ENCODE peak calls at places on chromosome X, in nine cellular contexts. One of them, this sample, is unnamed.

GRCh38 chrX:66633541-66633940 is 5.3 kb downstream of the EDA2R start:
- DNase-seq in AML-193: no peak
- DNase-seq in stimulated activated CD4-positive, alpha-beta T cell treated with anti-CD3 and anti-CD28 coated beads, Interleukin-1b, Interleukin-23, amount 100 ng/mL, for 24 hours: no peak
- DNase-seq in naive thymus-derived CD4-positive, alpha-beta T cell: no peak
- DNase-seq in upper lobe of right lung: no peak
- DNase-seq in T47D: no peak
- DNase-seq in left cardiac atrium: no peak
- DNase-seq in amniotic stem cell: peak; percentile 15
- DNase-seq in mammary epithelial cell: peak; percentile 60
- DNase-seq in this sample: no peak

GRCh38 chrX:39318497-39319343 is 517.5 kb downstream of the MID1IP1 start:
- DNase-seq in AML-193: no peak
- DNase-seq in stimulated activated CD4-positive, alpha-beta T cell treated with anti-CD3 and anti-CD28 coated beads, Interleukin-1b, Interleukin-23, amount 100 ng/mL, for 24 hours: no peak
- DNase-seq in naive thymus-derived CD4-positive, alpha-beta T cell: no peak
- DNase-seq in upper lobe of right lung: no peak
- DNase-seq in T47D: no peak
- DNase-seq in left cardiac atrium: no peak
- DNase-seq in amniotic stem cell: no peak
- DNase-seq in mammary epithelial cell: no peak
- DNase-seq in this sample: no peak

GRCh38 chrX:8724176-8724757 is 7.7 kb downstream of the ANOS1 start:
- DNase-seq in AML-193: no peak
- DNase-seq in stimulated activated CD4-positive, alpha-beta T cell treated with anti-CD3 and anti-CD28 coated beads, Interleukin-1b, Interleukin-23, amount 100 ng/mL, for 24 hours: no peak
- DNase-seq in naive thymus-derived CD4-positive, alpha-beta T cell: no peak
- DNase-seq in upper lobe of right lung: no peak
- DNase-seq in T47D: no peak
- DNase-seq in left cardiac atrium: no peak
- DNase-seq in amniotic stem cell: no peak
- DNase-seq in mammary epithelial cell: no peak
- DNase-seq in this sample: no peak

GRCh38 chrX:39816871-39817731 is 280.7 kb downstream of the BCOR start:
- DNase-seq in AML-193: no peak
- DNase-seq in stimulated activated CD4-positive, alpha-beta T cell treated with anti-CD3 and anti-CD28 coated beads, Interleukin-1b, Interleukin-23, amount 100 ng/mL, for 24 hours: no peak
- DNase-seq in naive thymus-derived CD4-positive, alpha-beta T cell: no peak
- DNase-seq in upper lobe of right lung: no peak
- DNase-seq in T47D: no peak
- DNase-seq in left cardiac atrium: no peak
- DNase-seq in amniotic stem cell: no peak
- DNase-seq in mammary epithelial cell: no peak
- DNase-seq in this sample: no peak

GRCh38 chrX:23756165-23756564 is 13.1 kb upstream of the ACOT9 start:
- DNase-seq in AML-193: peak; percentile 30
- DNase-seq in stimulated activated CD4-positive, alpha-beta T cell treated with anti-CD3 and anti-CD28 coated beads, Interleukin-1b, Interleukin-23, amount 100 ng/mL, for 24 hours: no peak
- DNase-seq in naive thymus-derived CD4-positive, alpha-beta T cell: peak; percentile 47
- DNase-seq in upper lobe of right lung: no peak
- DNase-seq in T47D: peak; percentile 65
- DNase-seq in left cardiac atrium: peak; percentile 64
- DNase-seq in amniotic stem cell: no peak
- DNase-seq in mammary epithelial cell: peak; percentile 37
- DNase-seq in this sample: no peak

GRCh38 chrX:136310411-136310810 is 9.6 kb downstream of the ADGRG4 start:
- DNase-seq in AML-193: no peak
- DNase-seq in stimulated activated CD4-positive, alpha-beta T cell treated with anti-CD3 and anti-CD28 coated beads, Interleukin-1b, Interleukin-23, amount 100 ng/mL, for 24 hours: no peak
- DNase-seq in naive thymus-derived CD4-positive, alpha-beta T cell: no peak
- DNase-seq in upper lobe of right lung: no peak
- DNase-seq in T47D: no peak
- DNase-seq in left cardiac atrium: no peak
- DNase-seq in amniotic stem cell: no peak
- DNase-seq in mammary epithelial cell: peak; percentile 57
- DNase-seq in this sample: no peak

GRCh38 chrX:17744896-17745523 is 7.7 kb downstream of the SCML1 start:
- DNase-seq in AML-193: no peak
- DNase-seq in stimulated activated CD4-positive, alpha-beta T cell treated with anti-CD3 and anti-CD28 coated beads, Interleukin-1b, Interleukin-23, amount 100 ng/mL, for 24 hours: no peak
- DNase-seq in naive thymus-derived CD4-positive, alpha-beta T cell: no peak
- DNase-seq in upper lobe of right lung: no peak
- DNase-seq in T47D: peak; percentile 26
- DNase-seq in left cardiac atrium: no peak
- DNase-seq in amniotic stem cell: peak; percentile 0
- DNase-seq in mammary epithelial cell: no peak
- DNase-seq in this sample: no peak

GRCh38 chrX:154986826-154987575 is 35.5 kb downstream of the F8 start:
- DNase-seq in AML-193: no peak
- DNase-seq in stimulated activated CD4-positive, alpha-beta T cell treated with anti-CD3 and anti-CD28 coated beads, Interleukin-1b, Interleukin-23, amount 100 ng/mL, for 24 hours: no peak
- DNase-seq in naive thymus-derived CD4-positive, alpha-beta T cell: no peak
- DNase-seq in upper lobe of right lung: no peak
- DNase-seq in T47D: peak; percentile 13
- DNase-seq in left cardiac atrium: no peak
- DNase-seq in amniotic stem cell: no peak
- DNase-seq in mammary epithelial cell: no peak
- DNase-seq in this sample: no peak

GRCh38 chrX:77900688-77901087 is 1.4 kb downstream of the COX7B start:
- DNase-seq in AML-193: peak; percentile 34
- DNase-seq in stimulated activated CD4-positive, alpha-beta T cell treated with anti-CD3 and anti-CD28 coated beads, Interleukin-1b, Interleukin-23, amount 100 ng/mL, for 24 hours: no peak
- DNase-seq in naive thymus-derived CD4-positive, alpha-beta T cell: no peak
- DNase-seq in upper lobe of right lung: no peak
- DNase-seq in T47D: no peak
- DNase-seq in left cardiac atrium: no peak
- DNase-seq in amniotic stem cell: no peak
- DNase-seq in mammary epithelial cell: no peak
- DNase-seq in this sample: no peak

GRCh38 chrX:17738737-17739535 is 1.6 kb downstream of the SCML1 start:
- DNase-seq in AML-193: no peak
- DNase-seq in stimulated activated CD4-positive, alpha-beta T cell treated with anti-CD3 and anti-CD28 coated beads, Interleukin-1b, Interleukin-23, amount 100 ng/mL, for 24 hours: no peak
- DNase-seq in naive thymus-derived CD4-positive, alpha-beta T cell: no peak
- DNase-seq in upper lobe of right lung: no peak
- DNase-seq in T47D: no peak
- DNase-seq in left cardiac atrium: no peak
- DNase-seq in amniotic stem cell: no peak
- DNase-seq in mammary epithelial cell: no peak
- DNase-seq in this sample: no peak

GRCh38 chrX:114344756-114345155 is 239.1 kb upstream of the HTR2C start:
- DNase-seq in AML-193: peak; percentile 13
- DNase-seq in stimulated activated CD4-positive, alpha-beta T cell treated with anti-CD3 and anti-CD28 coated beads, Interleukin-1b, Interleukin-23, amount 100 ng/mL, for 24 hours: no peak
- DNase-seq in naive thymus-derived CD4-positive, alpha-beta T cell: no peak
- DNase-seq in upper lobe of right lung: no peak
- DNase-seq in T47D: peak; percentile 28
- DNase-seq in left cardiac atrium: no peak
- DNase-seq in amniotic stem cell: peak; percentile 3
- DNase-seq in mammary epithelial cell: peak; percentile 16
- DNase-seq in this sample: no peak

GRCh38 chrX:154019061-154019621 is 561 bp downstream of the IRAK1 start:
- DNase-seq in AML-193: no peak
- DNase-seq in stimulated activated CD4-positive, alpha-beta T cell treated with anti-CD3 and anti-CD28 coated beads, Interleukin-1b, Interleukin-23, amount 100 ng/mL, for 24 hours: no peak
- DNase-seq in naive thymus-derived CD4-positive, alpha-beta T cell: no peak
- DNase-seq in upper lobe of right lung: peak; percentile 66
- DNase-seq in T47D: no peak
- DNase-seq in left cardiac atrium: no peak
- DNase-seq in amniotic stem cell: no peak
- DNase-seq in mammary epithelial cell: no peak
- DNase-seq in this sample: no peak

GRCh38 chrX:63350551-63350950 is 581 bp downstream of the SPIN4 start:
- DNase-seq in AML-193: no peak
- DNase-seq in stimulated activated CD4-positive, alpha-beta T cell treated with anti-CD3 and anti-CD28 coated beads, Interleukin-1b, Interleukin-23, amount 100 ng/mL, for 24 hours: no peak
- DNase-seq in naive thymus-derived CD4-positive, alpha-beta T cell: no peak
- DNase-seq in upper lobe of right lung: peak; percentile 62
- DNase-seq in T47D: peak; percentile 36
- DNase-seq in left cardiac atrium: peak; percentile 23
- DNase-seq in amniotic stem cell: no peak
- DNase-seq in mammary epithelial cell: peak; percentile 29
- DNase-seq in this sample: no peak

GRCh38 chrX:109842611-109843010 is 109.6 kb upstream of the ACSL4 start:
- DNase-seq in AML-193: no peak
- DNase-seq in stimulated activated CD4-positive, alpha-beta T cell treated with anti-CD3 and anti-CD28 coated beads, Interleukin-1b, Interleukin-23, amount 100 ng/mL, for 24 hours: no peak
- DNase-seq in naive thymus-derived CD4-positive, alpha-beta T cell: no peak
- DNase-seq in upper lobe of right lung: no peak
- DNase-seq in T47D: no peak
- DNase-seq in left cardiac atrium: no peak
- DNase-seq in amniotic stem cell: no peak
- DNase-seq in mammary epithelial cell: no peak
- DNase-seq in this sample: no peak

GRCh38 chrX:19649227-19650009 is 134.1 kb upstream of the MAP3K15 start:
- DNase-seq in AML-193: no peak
- DNase-seq in stimulated activated CD4-positive, alpha-beta T cell treated with anti-CD3 and anti-CD28 coated beads, Interleukin-1b, Interleukin-23, amount 100 ng/mL, for 24 hours: no peak
- DNase-seq in naive thymus-derived CD4-positive, alpha-beta T cell: no peak
- DNase-seq in upper lobe of right lung: no peak
- DNase-seq in T47D: no peak
- DNase-seq in left cardiac atrium: no peak
- DNase-seq in amniotic stem cell: no peak
- DNase-seq in mammary epithelial cell: peak; percentile 39
- DNase-seq in this sample: no peak

GRCh38 chrX:32871636-32872035 is 339.7 kb downstream of the DMD start:
- DNase-seq in AML-193: no peak
- DNase-seq in stimulated activated CD4-positive, alpha-beta T cell treated with anti-CD3 and anti-CD28 coated beads, Interleukin-1b, Interleukin-23, amount 100 ng/mL, for 24 hours: no peak
- DNase-seq in naive thymus-derived CD4-positive, alpha-beta T cell: no peak
- DNase-seq in upper lobe of right lung: no peak
- DNase-seq in T47D: no peak
- DNase-seq in left cardiac atrium: no peak
- DNase-seq in amniotic stem cell: no peak
- DNase-seq in mammary epithelial cell: peak; percentile 74
- DNase-seq in this sample: no peak

GRCh38 chrX:110204986-110205385 is 112.9 kb downstream of the AMMECR1 start:
- DNase-seq in AML-193: no peak
- DNase-seq in stimulated activated CD4-positive, alpha-beta T cell treated with anti-CD3 and anti-CD28 coated beads, Interleukin-1b, Interleukin-23, amount 100 ng/mL, for 24 hours: no peak
- DNase-seq in naive thymus-derived CD4-positive, alpha-beta T cell: no peak
- DNase-seq in upper lobe of right lung: no peak
- DNase-seq in T47D: no peak
- DNase-seq in left cardiac atrium: no peak
- DNase-seq in amniotic stem cell: no peak
- DNase-seq in mammary epithelial cell: peak; percentile 79
- DNase-seq in this sample: no peak

GRCh38 chrX:72029473-72030411 is 102.0 kb downstream of the RTL5 start:
- DNase-seq in AML-193: no peak
- DNase-seq in stimulated activated CD4-positive, alpha-beta T cell treated with anti-CD3 and anti-CD28 coated beads, Interleukin-1b, Interleukin-23, amount 100 ng/mL, for 24 hours: no peak
- DNase-seq in naive thymus-derived CD4-positive, alpha-beta T cell: no peak
- DNase-seq in upper lobe of right lung: no peak
- DNase-seq in T47D: peak; percentile 33
- DNase-seq in left cardiac atrium: peak; percentile 26
- DNase-seq in amniotic stem cell: peak; percentile 29
- DNase-seq in mammary epithelial cell: peak; percentile 77
- DNase-seq in this sample: no peak

GRCh38 chrX:45749375-45749774 is 548.7 kb upstream of the DIPK2B start:
- DNase-seq in AML-193: no peak
- DNase-seq in stimulated activated CD4-positive, alpha-beta T cell treated with anti-CD3 and anti-CD28 coated beads, Interleukin-1b, Interleukin-23, amount 100 ng/mL, for 24 hours: no peak
- DNase-seq in naive thymus-derived CD4-positive, alpha-beta T cell: no peak
- DNase-seq in upper lobe of right lung: no peak
- DNase-seq in T47D: peak; percentile 57
- DNase-seq in left cardiac atrium: no peak
- DNase-seq in amniotic stem cell: no peak
- DNase-seq in mammary epithelial cell: no peak
- DNase-seq in this sample: no peak

GRCh38 chrX:16838202-16839066 is 31.7 kb downstream of the RBBP7 start:
- DNase-seq in AML-193: no peak
- DNase-seq in stimulated activated CD4-positive, alpha-beta T cell treated with anti-CD3 and anti-CD28 coated beads, Interleukin-1b, Interleukin-23, amount 100 ng/mL, for 24 hours: no peak
- DNase-seq in naive thymus-derived CD4-positive, alpha-beta T cell: no peak
- DNase-seq in upper lobe of right lung: no peak
- DNase-seq in T47D: no peak
- DNase-seq in left cardiac atrium: no peak
- DNase-seq in amniotic stem cell: peak; percentile 34
- DNase-seq in mammary epithelial cell: peak; percentile 48
- DNase-seq in this sample: no peak

GRCh38 chrX:6498324-6498723 is 36.6 kb downstream of the VCX3A start:
- DNase-seq in AML-193: no peak
- DNase-seq in stimulated activated CD4-positive, alpha-beta T cell treated with anti-CD3 and anti-CD28 coated beads, Interleukin-1b, Interleukin-23, amount 100 ng/mL, for 24 hours: no peak
- DNase-seq in naive thymus-derived CD4-positive, alpha-beta T cell: no peak
- DNase-seq in upper lobe of right lung: no peak
- DNase-seq in T47D: no peak
- DNase-seq in left cardiac atrium: no peak
- DNase-seq in amniotic stem cell: no peak
- DNase-seq in mammary epithelial cell: no peak
- DNase-seq in this sample: no peak

GRCh38 chrX:23822397-23822796 is 39.4 kb downstream of the SAT1 start:
- DNase-seq in AML-193: no peak
- DNase-seq in stimulated activated CD4-positive, alpha-beta T cell treated with anti-CD3 and anti-CD28 coated beads, Interleukin-1b, Interleukin-23, amount 100 ng/mL, for 24 hours: no peak
- DNase-seq in naive thymus-derived CD4-positive, alpha-beta T cell: no peak
- DNase-seq in upper lobe of right lung: no peak
- DNase-seq in T47D: peak; percentile 78
- DNase-seq in left cardiac atrium: no peak
- DNase-seq in amniotic stem cell: no peak
- DNase-seq in mammary epithelial cell: no peak
- DNase-seq in this sample: no peak

GRCh38 chrX:134936542-134936941 is 54.2 kb upstream of the SMIM10 start:
- DNase-seq in AML-193: no peak
- DNase-seq in stimulated activated CD4-positive, alpha-beta T cell treated with anti-CD3 and anti-CD28 coated beads, Interleukin-1b, Interleukin-23, amount 100 ng/mL, for 24 hours: no peak
- DNase-seq in naive thymus-derived CD4-positive, alpha-beta T cell: no peak
- DNase-seq in upper lobe of right lung: no peak
- DNase-seq in T47D: no peak
- DNase-seq in left cardiac atrium: no peak
- DNase-seq in amniotic stem cell: no peak
- DNase-seq in mammary epithelial cell: peak; percentile 39
- DNase-seq in this sample: no peak

GRCh38 chrX:72255864-72256263 is 17.0 kb upstream of the ERCC6L start:
- DNase-seq in AML-193: no peak
- DNase-seq in stimulated activated CD4-positive, alpha-beta T cell treated with anti-CD3 and anti-CD28 coated beads, Interleukin-1b, Interleukin-23, amount 100 ng/mL, for 24 hours: no peak
- DNase-seq in naive thymus-derived CD4-positive, alpha-beta T cell: no peak
- DNase-seq in upper lobe of right lung: no peak
- DNase-seq in T47D: no peak
- DNase-seq in left cardiac atrium: no peak
- DNase-seq in amniotic stem cell: no peak
- DNase-seq in mammary epithelial cell: no peak
- DNase-seq in this sample: no peak

GRCh38 chrX:150968862-150969720 is 14.0 kb upstream of the HMGB3 start:
- DNase-seq in AML-193: no peak
- DNase-seq in stimulated activated CD4-positive, alpha-beta T cell treated with anti-CD3 and anti-CD28 coated beads, Interleukin-1b, Interleukin-23, amount 100 ng/mL, for 24 hours: no peak
- DNase-seq in naive thymus-derived CD4-positive, alpha-beta T cell: no peak
- DNase-seq in upper lobe of right lung: no peak
- DNase-seq in T47D: no peak
- DNase-seq in left cardiac atrium: no peak
- DNase-seq in amniotic stem cell: no peak
- DNase-seq in mammary epithelial cell: no peak
- DNase-seq in this sample: no peak

GRCh38 chrX:119468186-119468929 is at the start of gene SLC25A5:
- DNase-seq in AML-193: peak; percentile 73
- DNase-seq in stimulated activated CD4-positive, alpha-beta T cell treated with anti-CD3 and anti-CD28 coated beads, Interleukin-1b, Interleukin-23, amount 100 ng/mL, for 24 hours: peak; percentile 51
- DNase-seq in naive thymus-derived CD4-positive, alpha-beta T cell: peak; percentile 80
- DNase-seq in upper lobe of right lung: peak; percentile 94
- DNase-seq in T47D: peak; percentile 86
- DNase-seq in left cardiac atrium: peak; percentile 85
- DNase-seq in amniotic stem cell: peak; percentile 14
- DNase-seq in mammary epithelial cell: peak; percentile 80
- DNase-seq in this sample: peak; percentile 52

GRCh38 chrX:51837926-51838325 is 55.5 kb upstream of the MAGED1 start:
- DNase-seq in AML-193: no peak
- DNase-seq in stimulated activated CD4-positive, alpha-beta T cell treated with anti-CD3 and anti-CD28 coated beads, Interleukin-1b, Interleukin-23, amount 100 ng/mL, for 24 hours: no peak
- DNase-seq in naive thymus-derived CD4-positive, alpha-beta T cell: no peak
- DNase-seq in upper lobe of right lung: no peak
- DNase-seq in T47D: no peak
- DNase-seq in left cardiac atrium: peak; percentile 62
- DNase-seq in amniotic stem cell: no peak
- DNase-seq in mammary epithelial cell: no peak
- DNase-seq in this sample: no peak

GRCh38 chrX:6325437-6325836 is 96.8 kb upstream of the NLGN4X start:
- DNase-seq in AML-193: no peak
- DNase-seq in stimulated activated CD4-positive, alpha-beta T cell treated with anti-CD3 and anti-CD28 coated beads, Interleukin-1b, Interleukin-23, amount 100 ng/mL, for 24 hours: no peak
- DNase-seq in naive thymus-derived CD4-positive, alpha-beta T cell: no peak
- DNase-seq in upper lobe of right lung: no peak
- DNase-seq in T47D: no peak
- DNase-seq in left cardiac atrium: no peak
- DNase-seq in amniotic stem cell: no peak
- DNase-seq in mammary epithelial cell: no peak
- DNase-seq in this sample: no peak

GRCh38 chrX:129938081-129938480 is 32.1 kb downstream of the UTP14A start:
- DNase-seq in AML-193: no peak
- DNase-seq in stimulated activated CD4-positive, alpha-beta T cell treated with anti-CD3 and anti-CD28 coated beads, Interleukin-1b, Interleukin-23, amount 100 ng/mL, for 24 hours: no peak
- DNase-seq in naive thymus-derived CD4-positive, alpha-beta T cell: no peak
- DNase-seq in upper lobe of right lung: no peak
- DNase-seq in T47D: no peak
- DNase-seq in left cardiac atrium: no peak
- DNase-seq in amniotic stem cell: no peak
- DNase-seq in mammary epithelial cell: no peak
- DNase-seq in this sample: no peak

GRCh38 chrX:65697915-65698796 is 30.7 kb downstream of the MSN start:
- DNase-seq in AML-193: peak; percentile 53
- DNase-seq in stimulated activated CD4-positive, alpha-beta T cell treated with anti-CD3 and anti-CD28 coated beads, Interleukin-1b, Interleukin-23, amount 100 ng/mL, for 24 hours: no peak
- DNase-seq in naive thymus-derived CD4-positive, alpha-beta T cell: peak; percentile 78
- DNase-seq in upper lobe of right lung: peak; percentile 82
- DNase-seq in T47D: no peak
- DNase-seq in left cardiac atrium: peak; percentile 72
- DNase-seq in amniotic stem cell: no peak
- DNase-seq in mammary epithelial cell: no peak
- DNase-seq in this sample: peak; percentile 35

GRCh38 chrX:16573781-16574180 is 76.2 kb upstream of the S100G start:
- DNase-seq in AML-193: no peak
- DNase-seq in stimulated activated CD4-positive, alpha-beta T cell treated with anti-CD3 and anti-CD28 coated beads, Interleukin-1b, Interleukin-23, amount 100 ng/mL, for 24 hours: no peak
- DNase-seq in naive thymus-derived CD4-positive, alpha-beta T cell: no peak
- DNase-seq in upper lobe of right lung: no peak
- DNase-seq in T47D: no peak
- DNase-seq in left cardiac atrium: no peak
- DNase-seq in amniotic stem cell: no peak
- DNase-seq in mammary epithelial cell: peak; percentile 40
- DNase-seq in this sample: no peak